ENCODE peak calls at places on chromosome 16, in four cellular contexts. One of them, this sample, is unnamed. For H3K4me1, the result is how much of the 10 kb centered on the place peaks cover.

GRCh38 chr16:14464192-14464591 is 165.9 kb downstream of the PARN start:
- DNase-seq in heart left ventricle: no peak
- DNase-seq in Peyer's patch: no peak
- DNase-seq in uterus: no peak
- DNase-seq in this sample: no peak

GRCh38 chr16:27969574-27969973 is 93.9 kb downstream of the GSG1L start:
- DNase-seq in Peyer's patch: no peak
- DNase-seq in heart left ventricle: no peak
- DNase-seq in uterus: no peak
- DNase-seq in this sample: no peak

GRCh38 chr16:5175263-5175662 is 77.7 kb upstream of the EEF2KMT start:
- DNase-seq in uterus: no peak
- DNase-seq in heart left ventricle: no peak
- DNase-seq in Peyer's patch: no peak
- DNase-seq in this sample: no peak

GRCh38 chr16:81513204-81514040 is 68.8 kb downstream of the CMIP start:
- DNase-seq in uterus: no peak
- DNase-seq in Peyer's patch: no peak
- DNase-seq in heart left ventricle: peak
- DNase-seq in this sample: no peak

GRCh38 chr16:87076950-87077749 is 240.0 kb downstream of the C16orf95 start:
- DNase-seq in uterus: no peak
- DNase-seq in Peyer's patch: peak
- DNase-seq in heart left ventricle: peak
- DNase-seq in this sample: no peak

GRCh38 chr16:83705856-83706255 is 101.9 kb upstream of the HSBP1 start:
- DNase-seq in uterus: no peak
- DNase-seq in heart left ventricle: no peak
- DNase-seq in Peyer's patch: no peak
- DNase-seq in this sample: no peak

GRCh38 chr16:56742030-56742984 is 12.4 kb downstream of the NUP93 start:
- DNase-seq in Peyer's patch: no peak
- DNase-seq in uterus: no peak
- DNase-seq in heart left ventricle: no peak
- DNase-seq in this sample: no peak

GRCh38 chr16:77359065-77359502 is 75.8 kb downstream of the ADAMTS18 start:
- DNase-seq in Peyer's patch: no peak
- DNase-seq in uterus: no peak
- DNase-seq in heart left ventricle: no peak
- DNase-seq in this sample: no peak

GRCh38 chr16:83187404-83187803 is 560.6 kb downstream of the CDH13 start:
- DNase-seq in Peyer's patch: no peak
- DNase-seq in heart left ventricle: no peak
- DNase-seq in uterus: no peak
- DNase-seq in this sample: no peak

GRCh38 chr16:77822656-77823055 is 34.3 kb downstream of the VAT1L start:
- DNase-seq in uterus: no peak
- DNase-seq in heart left ventricle: no peak
- DNase-seq in Peyer's patch: no peak
- DNase-seq in this sample: no peak

GRCh38 chr16:3859875-3860274 is 20.6 kb downstream of the CREBBP start:
- DNase-seq in Peyer's patch: no peak
- DNase-seq in heart left ventricle: no peak
- DNase-seq in uterus: no peak
- DNase-seq in this sample: no peak

GRCh38 chr16:26697826-26698225 is 368.9 kb upstream of the C16orf82 start:
- DNase-seq in Peyer's patch: no peak
- DNase-seq in uterus: no peak
- DNase-seq in heart left ventricle: no peak
- DNase-seq in this sample: no peak

GRCh38 chr16:48558269-48558915 is 51.6 kb downstream of the N4BP1 start:
- DNase-seq in uterus: no peak
- DNase-seq in heart left ventricle: no peak
- DNase-seq in Peyer's patch: no peak
- DNase-seq in this sample: no peak

GRCh38 chr16:76947694-76948093 is 243.3 kb upstream of the MON1B start:
- DNase-seq in Peyer's patch: no peak
- DNase-seq in heart left ventricle: no peak
- DNase-seq in uterus: no peak
- DNase-seq in this sample: no peak

GRCh38 chr16:17448640-17449638 is 21.8 kb downstream of the XYLT1 start:
- DNase-seq in Peyer's patch: no peak
- DNase-seq in heart left ventricle: peak
- DNase-seq in uterus: no peak
- DNase-seq in this sample: no peak

GRCh38 chr16:27401768-27402568 is at the start of gene IL21R:
- DNase-seq in Peyer's patch: peak
- DNase-seq in uterus: peak
- DNase-seq in heart left ventricle: peak
- DNase-seq in this sample: no peak

GRCh38 chr16:71859751-71860521 is 14.2 kb downstream of the ATXN1L start:
- DNase-seq in uterus: no peak
- DNase-seq in Peyer's patch: no peak
- DNase-seq in heart left ventricle: no peak
- DNase-seq in this sample: no peak

GRCh38 chr16:64094992-64095579 is 1026.8 kb downstream of the CDH11 start:
- DNase-seq in Peyer's patch: no peak
- DNase-seq in uterus: no peak
- DNase-seq in heart left ventricle: no peak
- DNase-seq in this sample: no peak

GRCh38 chr16:27108051-27108770 is 41.5 kb downstream of the C16orf82 start:
- DNase-seq in uterus: no peak
- DNase-seq in heart left ventricle: no peak
- DNase-seq in Peyer's patch: no peak
- DNase-seq in this sample: no peak

GRCh38 chr16:3065069-3065741 is at the start of gene IL32:
- DNase-seq in Peyer's patch: peak
- DNase-seq in heart left ventricle: peak
- DNase-seq in uterus: no peak
- DNase-seq in this sample: no peak

GRCh38 chr16:4976079-4976478 is 17.9 kb downstream of the SEC14L5 start:
- DNase-seq in Peyer's patch: no peak
- DNase-seq in heart left ventricle: no peak
- DNase-seq in uterus: no peak
- DNase-seq in this sample: no peak

GRCh38 chr16:6335072-6335471 is 997.6 kb upstream of the RBFOX1 start:
- DNase-seq in uterus: no peak
- DNase-seq in Peyer's patch: no peak
- DNase-seq in heart left ventricle: no peak
- DNase-seq in this sample: no peak

GRCh38 chr16:57260294-57260929 is 15.4 kb downstream of the ARL2BP start:
- DNase-seq in uterus: no peak
- DNase-seq in heart left ventricle: peak
- DNase-seq in Peyer's patch: peak
- DNase-seq in this sample: no peak

GRCh38 chr16:75032655-75033054 is 33.8 kb downstream of the ZNRF1 start:
- DNase-seq in Peyer's patch: no peak
- DNase-seq in uterus: no peak
- DNase-seq in heart left ventricle: no peak
- DNase-seq in this sample: no peak

DNA sequence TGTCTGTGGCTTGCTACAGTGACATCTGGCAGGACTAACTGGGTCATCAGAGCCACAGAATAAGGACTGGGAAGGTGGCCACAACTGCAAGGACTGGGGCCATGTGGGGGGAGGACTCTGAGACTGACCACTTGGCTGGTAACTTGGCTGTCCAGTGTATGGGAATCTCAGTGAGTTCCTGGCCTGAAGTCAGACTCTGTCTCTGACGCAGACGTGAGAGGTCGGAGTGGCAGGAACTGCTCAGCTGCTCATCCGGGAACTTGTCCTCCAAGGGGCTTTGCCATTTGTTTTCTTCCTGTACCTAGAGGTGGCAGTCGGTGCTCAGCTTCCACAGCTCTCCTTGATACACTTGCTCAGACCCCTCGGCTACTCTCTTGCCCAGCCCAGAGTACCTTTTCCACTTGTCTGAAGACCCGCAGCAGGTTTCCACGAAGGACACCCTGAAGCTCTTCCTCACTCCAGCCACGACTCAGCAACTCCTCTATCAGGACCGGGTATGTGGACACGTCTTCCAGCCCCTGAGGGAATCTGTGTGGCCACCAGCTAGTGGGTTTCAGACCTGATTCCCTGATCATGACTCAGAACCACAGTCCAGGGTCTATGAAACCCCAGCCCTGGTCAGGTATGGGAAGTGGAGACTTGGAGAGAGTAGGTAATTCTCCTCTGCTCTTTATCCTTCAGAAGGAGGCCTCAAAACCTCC is 7.3 kb upstream of the DPEP3 start:
- DNase-seq in Peyer's patch: no peak
- DNase-seq in uterus: no peak
- DNase-seq in heart left ventricle: peak
- DNase-seq in this sample: no peak
- TF ChIP-seq POLR2A in Peyer's patch: no peak
- TF ChIP-seq POLR2A in uterus: no peak
- TF ChIP-seq POLR2A in heart left ventricle: no peak
- TF ChIP-seq POLR2A in this sample: no peak

DNA sequence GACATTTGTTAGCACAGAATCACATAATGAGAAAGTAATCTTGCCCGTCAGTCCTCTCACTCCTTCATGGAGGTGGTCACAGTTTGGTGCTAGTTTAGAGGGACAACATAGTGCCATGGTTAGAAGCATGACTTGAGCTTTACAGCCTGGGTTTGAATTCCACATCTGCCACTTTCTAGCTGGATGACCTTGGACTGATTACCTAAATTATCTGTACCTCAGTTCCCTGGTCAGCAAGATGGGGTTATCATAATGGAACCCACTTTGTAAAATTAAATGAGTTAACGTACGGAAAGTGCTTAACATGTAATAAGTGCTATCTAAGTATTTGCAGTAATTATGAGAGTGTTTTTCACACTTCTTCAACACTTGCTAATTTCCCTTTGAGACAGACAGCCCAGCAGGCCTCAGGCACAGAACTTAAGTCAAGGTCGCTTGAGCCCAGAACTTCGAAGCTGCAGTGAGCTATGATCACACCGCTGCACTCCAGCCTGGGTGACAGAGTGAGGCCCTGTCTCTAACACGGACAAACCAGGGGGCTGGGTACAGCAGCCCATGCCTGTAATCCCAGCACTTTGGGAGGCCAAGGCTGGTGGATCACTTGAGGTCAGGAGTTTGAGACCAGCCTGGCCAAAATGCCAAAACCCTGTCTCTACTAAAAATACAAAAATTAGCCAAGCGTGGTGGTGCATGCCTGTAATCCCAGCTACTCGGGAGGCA is 7.1 kb downstream of the VWA3A start:
- DNase-seq in uterus: no peak
- DNase-seq in heart left ventricle: no peak
- DNase-seq in Peyer's patch: no peak
- DNase-seq in this sample: no peak
- TF ChIP-seq CTCF in uterus: no peak
- TF ChIP-seq CTCF in heart left ventricle: no peak
- TF ChIP-seq CTCF in Peyer's patch: no peak
- TF ChIP-seq CTCF in this sample: no peak

GRCh38 chr16:15993541-15993940 is 44.1 kb downstream of the ABCC1 start:
- DNase-seq in Peyer's patch: no peak
- DNase-seq in heart left ventricle: no peak
- DNase-seq in uterus: no peak
- DNase-seq in this sample: no peak
- H3K4me1 ChIP-seq in Peyer's patch: under half
- H3K4me1 ChIP-seq in heart left ventricle: under half
- H3K4me1 ChIP-seq in uterus: under half
- H3K4me1 ChIP-seq in this sample: under half

DNA sequence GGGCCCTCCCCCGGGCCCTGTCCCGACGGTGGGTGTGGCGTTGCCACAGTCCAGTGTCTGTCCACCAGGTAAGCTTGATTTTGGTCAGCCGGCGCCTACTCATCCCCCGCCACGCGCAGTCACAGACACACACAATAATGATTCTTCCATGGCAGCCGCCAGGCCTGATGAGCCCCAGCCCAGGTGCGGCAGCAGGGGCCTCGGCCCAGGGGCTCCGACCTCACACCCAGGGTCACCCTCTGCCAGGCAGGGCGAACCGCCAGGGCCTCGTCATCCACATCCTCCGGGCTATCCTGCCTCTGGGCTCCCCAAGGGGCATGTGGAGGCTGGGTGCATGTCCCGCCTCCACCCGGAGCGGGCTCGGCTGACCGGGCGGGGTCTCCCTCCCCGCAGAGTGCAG is 7.5 kb downstream of the TPSG1 start:
- DNase-seq in Peyer's patch: no peak
- DNase-seq in uterus: no peak
- DNase-seq in heart left ventricle: no peak
- DNase-seq in this sample: no peak
- TF ChIP-seq POLR2A in Peyer's patch: no peak
- TF ChIP-seq POLR2A in uterus: no peak
- TF ChIP-seq POLR2A in heart left ventricle: no peak
- TF ChIP-seq POLR2A in this sample: no peak

DNA sequence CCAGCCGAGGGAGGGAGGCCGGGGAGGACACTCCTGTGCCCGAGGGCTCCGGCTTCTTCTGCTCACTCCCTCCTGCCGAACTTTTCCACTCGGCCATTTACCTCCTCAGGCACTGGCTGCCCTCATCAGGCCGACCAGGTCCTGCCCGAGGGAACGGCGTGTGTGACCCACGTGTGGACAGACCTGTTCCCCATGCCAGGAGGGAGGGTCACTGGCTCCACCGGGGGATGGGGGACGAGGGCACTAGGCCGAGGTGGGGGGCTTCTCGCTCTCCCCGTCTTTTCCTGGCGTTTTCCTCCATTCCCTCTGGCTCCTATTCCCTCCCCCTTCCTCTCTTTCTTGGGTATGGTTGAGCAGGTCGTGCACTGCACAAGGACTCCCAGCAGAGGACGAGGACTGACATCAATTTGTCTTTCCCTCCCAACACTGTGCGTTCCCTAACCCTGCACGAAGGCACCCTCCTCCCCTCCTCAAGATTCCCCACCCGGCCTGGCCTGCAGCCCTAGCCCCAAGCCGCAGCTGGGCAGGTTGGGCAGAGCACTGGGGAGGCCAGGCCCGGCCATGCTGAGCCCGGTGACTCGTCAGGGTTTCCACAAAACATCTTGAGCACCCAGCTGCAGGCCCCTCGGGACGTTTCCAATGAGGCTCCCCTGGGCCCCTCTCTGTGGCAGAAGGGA is 3.2 kb upstream of the IL17C start:
- DNase-seq in uterus: no peak
- DNase-seq in heart left ventricle: no peak
- DNase-seq in Peyer's patch: no peak
- DNase-seq in this sample: no peak
- TF ChIP-seq CTCF in uterus: no peak
- TF ChIP-seq CTCF in heart left ventricle: no peak
- TF ChIP-seq CTCF in Peyer's patch: no peak
- TF ChIP-seq CTCF in this sample: no peak

GRCh38 chr16:12565423-12565822 is 238.3 kb downstream of the CPPED1 start:
- DNase-seq in Peyer's patch: no peak
- DNase-seq in heart left ventricle: no peak
- DNase-seq in uterus: no peak
- DNase-seq in this sample: no peak

GRCh38 chr16:12557808-12558207 is 245.9 kb downstream of the CPPED1 start:
- DNase-seq in uterus: no peak
- DNase-seq in heart left ventricle: no peak
- DNase-seq in Peyer's patch: no peak
- DNase-seq in this sample: no peak

GRCh38 chr16:12558641-12559040 is 245.0 kb downstream of the CPPED1 start:
- DNase-seq in uterus: no peak
- DNase-seq in heart left ventricle: no peak
- DNase-seq in Peyer's patch: no peak
- DNase-seq in this sample: no peak

GRCh38 chr16:12559714-12560113 is 244.0 kb downstream of the CPPED1 start:
- DNase-seq in Peyer's patch: no peak
- DNase-seq in heart left ventricle: no peak
- DNase-seq in uterus: no peak
- DNase-seq in this sample: no peak
- H3K4me1 ChIP-seq in Peyer's patch: under half
- H3K4me1 ChIP-seq in heart left ventricle: under half
- H3K4me1 ChIP-seq in uterus: under half
- H3K4me1 ChIP-seq in this sample: under half

This sample was measured in esophagus squamous epithelium.